ENCODE peak calls at places on chromosomes 1 and 21, in five cellular contexts. W, V, O, E and C are unnamed samples.
A peak's percentile ranks its signal among the peaks of the same experiment; 100 is the strongest.

GRCh38 chr1:1000357-1001056 is 610 bp upstream of the HES4 start:
- DNase-seq in V (peak; percentile 80), W (peak; percentile 81), E (peak; percentile 79), O (peak; percentile 75), C (peak; percentile 50)

GRCh38 chr1:1874901-1875300 is 16.0 kb downstream of the GNB1 start:
- DNase-seq in V (peak; percentile 4), O (no peak), W (no peak), E (no peak), C (no peak)

GRCh38 chr1:55376894-55377293 is 161.7 kb upstream of the USP24 start:
- DNase-seq in O (no peak), E (no peak), V (no peak), W (no peak), C (no peak)

GRCh38 chr1:16920951-16921350 is 780 bp upstream of the CROCC start:
- DNase-seq in W (no peak), V (peak; percentile 19), O (no peak), E (no peak), C (no peak)

GRCh38 chr21:46128106-46128982 is 27.0 kb downstream of the FTCD start:
- DNase-seq in V (peak; percentile 38), O (peak; percentile 62), W (peak; percentile 78), E (peak; percentile 39), C (no peak)

GRCh38 chr1:5941671-5942070 is 50.6 kb downstream of the NPHP4 start:
- DNase-seq in W (no peak), O (no peak), E (no peak), V (no peak), C (no peak)

GRCh38 chr1:111956155-111956817 is 33.2 kb downstream of the KCND3 start:
- DNase-seq in O (no peak), E (no peak), V (no peak), W (no peak), C (no peak)

GRCh38 chr21:17512245-17513213 is at the start of gene CXADR:
- DNase-seq in V (no peak), W (peak; percentile 74), E (no peak), O (peak; percentile 96), C (no peak)

GRCh38 chr1:54273092-54273836 is 73.3 kb downstream of the MRPL37 start:
- DNase-seq in O (peak; percentile 96), W (peak; percentile 60), E (peak; percentile 94), V (peak; percentile 90), C (peak; percentile 12)

GRCh38 chr1:152107289-152107983 is 7.8 kb downstream of the TCHH start:
- DNase-seq in W (no peak), E (no peak), O (peak; percentile 43), V (peak; percentile 40), C (no peak)

GRCh38 chr1:153364766-153365678 is 7.4 kb downstream of the S100A9 start:
- DNase-seq in O (no peak), W (no peak), V (no peak), E (no peak), C (peak; percentile 71)

GRCh38 chr1:32066489-32066873 is 6.3 kb upstream of the TMEM39B start:
- DNase-seq in V (peak; percentile 88), O (no peak), W (peak; percentile 22), E (peak; percentile 82), C (peak; percentile 100)

GRCh38 chr1:36408479-36408878 is 10.8 kb upstream of the LSM10 start:
- DNase-seq in E (no peak), O (no peak), V (no peak), W (no peak), C (no peak)

GRCh38 chr21:46098303-46099141 is 610 bp downstream of the COL6A2 start:
- DNase-seq in V (peak; percentile 54), E (peak; percentile 55), O (peak; percentile 53), W (peak; percentile 34), C (no peak)

GRCh38 chr1:204320413-204320812 is 39.3 kb downstream of the PLEKHA6 start:
- DNase-seq in W (no peak), V (no peak), O (no peak), E (peak; percentile 11), C (no peak)

GRCh38 chr1:96521994-96522760 is 199.4 kb upstream of the PTBP2 start:
- DNase-seq in W (no peak), E (peak; percentile 22), O (no peak), V (no peak), C (no peak)